ENCODE peak calls at places on chromosomes 6 and 20, in seven cellular contexts. One of them, this sample, is unnamed.

GRCh38 chr20:14142171-14142570 is 146.9 kb downstream of the MACROD2 start:
- DNase-seq in GM12892: no peak
- DNase-seq in SK-N-SH: peak
- DNase-seq in HepG2: peak
- DNase-seq in K562: no peak
- DNase-seq in H1: peak
- DNase-seq in GM12878: peak
- DNase-seq in this sample: no peak

GRCh38 chr6:14235653-14236356 is 118.2 kb downstream of the CD83 start:
- DNase-seq in GM12892: no peak
- DNase-seq in SK-N-SH: no peak
- DNase-seq in HepG2: no peak
- DNase-seq in K562: no peak
- DNase-seq in H1: no peak
- DNase-seq in GM12878: no peak
- DNase-seq in this sample: no peak

GRCh38 chr20:32918751-32919150 is 60.0 kb downstream of the EFCAB8 start:
- DNase-seq in GM12892: no peak
- DNase-seq in SK-N-SH: no peak
- DNase-seq in HepG2: no peak
- DNase-seq in K562: no peak
- DNase-seq in H1: no peak
- DNase-seq in GM12878: no peak
- DNase-seq in this sample: no peak

GRCh38 chr20:64113444-64113775 is 6.0 kb upstream of the NPBWR2 start:
- DNase-seq in GM12892: no peak
- DNase-seq in SK-N-SH: peak
- DNase-seq in HepG2: no peak
- DNase-seq in K562: no peak
- DNase-seq in H1: no peak
- DNase-seq in GM12878: no peak
- DNase-seq in this sample: no peak

GRCh38 chr6:150485559-150486517 is 113.8 kb upstream of the PLEKHG1 start:
- DNase-seq in GM12892: no peak
- DNase-seq in SK-N-SH: no peak
- DNase-seq in HepG2: no peak
- DNase-seq in K562: no peak
- DNase-seq in H1: no peak
- DNase-seq in GM12878: no peak
- DNase-seq in this sample: no peak

GRCh38 chr6:132962936-132963579 is 148.7 kb downstream of the RPS12 start:
- DNase-seq in GM12892: peak
- DNase-seq in SK-N-SH: peak
- DNase-seq in HepG2: peak
- DNase-seq in K562: peak
- DNase-seq in H1: peak
- DNase-seq in GM12878: no peak
- DNase-seq in this sample: peak

GRCh38 chr6:166463363-166464067 is 80.8 kb upstream of the MPC1 start:
- DNase-seq in GM12892: no peak
- DNase-seq in SK-N-SH: no peak
- DNase-seq in HepG2: no peak
- DNase-seq in K562: no peak
- DNase-seq in H1: no peak
- DNase-seq in GM12878: no peak
- DNase-seq in this sample: no peak

GRCh38 chr20:50516180-50516934 is 6.2 kb downstream of the PTPN1 start:
- DNase-seq in GM12892: no peak
- DNase-seq in SK-N-SH: no peak
- DNase-seq in HepG2: no peak
- DNase-seq in K562: no peak
- DNase-seq in H1: no peak
- DNase-seq in GM12878: peak
- DNase-seq in this sample: no peak

GRCh38 chr20:9215539-9215938 is 146.7 kb downstream of the PLCB4 start:
- DNase-seq in GM12892: no peak
- DNase-seq in SK-N-SH: peak
- DNase-seq in HepG2: peak
- DNase-seq in K562: no peak
- DNase-seq in H1: no peak
- DNase-seq in GM12878: no peak
- DNase-seq in this sample: no peak

GRCh38 chr6:128519132-128519930 is 1.1 kb downstream of the PTPRK start:
- DNase-seq in GM12892: peak
- DNase-seq in SK-N-SH: peak
- DNase-seq in HepG2: peak
- DNase-seq in K562: no peak
- DNase-seq in H1: no peak
- DNase-seq in GM12878: no peak
- DNase-seq in this sample: no peak

GRCh38 chr6:89323461-89324098 is 8.5 kb upstream of the GABRR2 start:
- DNase-seq in GM12892: no peak
- DNase-seq in SK-N-SH: no peak
- DNase-seq in HepG2: no peak
- DNase-seq in K562: no peak
- DNase-seq in H1: no peak
- DNase-seq in GM12878: no peak
- DNase-seq in this sample: no peak

GRCh38 chr20:49724637-49725606 is 11.2 kb upstream of the B4GALT5 start:
- DNase-seq in GM12892: no peak
- DNase-seq in SK-N-SH: no peak
- DNase-seq in HepG2: peak
- DNase-seq in K562: peak
- DNase-seq in H1: no peak
- DNase-seq in GM12878: no peak
- DNase-seq in this sample: no peak

GRCh38 chr20:19784511-19785172 is 26.6 kb downstream of the RIN2 start:
- DNase-seq in GM12892: no peak
- DNase-seq in SK-N-SH: peak
- DNase-seq in HepG2: peak
- DNase-seq in K562: peak
- DNase-seq in H1: no peak
- DNase-seq in GM12878: peak
- DNase-seq in this sample: peak

GRCh38 chr20:45011108-45011526 is 44.8 kb downstream of the STK4 start:
- DNase-seq in GM12892: no peak
- DNase-seq in SK-N-SH: peak
- DNase-seq in HepG2: peak
- DNase-seq in K562: peak
- DNase-seq in H1: no peak
- DNase-seq in GM12878: no peak
- DNase-seq in this sample: no peak

GRCh38 chr6:72746276-72746675 is 124.4 kb downstream of the KCNQ5 start:
- DNase-seq in GM12892: no peak
- DNase-seq in SK-N-SH: no peak
- DNase-seq in HepG2: no peak
- DNase-seq in K562: no peak
- DNase-seq in H1: no peak
- DNase-seq in GM12878: no peak
- DNase-seq in this sample: no peak

GRCh38 chr6:129981598-129981997 is 36.8 kb upstream of the L3MBTL3 start:
- DNase-seq in GM12892: no peak
- DNase-seq in SK-N-SH: no peak
- DNase-seq in HepG2: no peak
- DNase-seq in K562: no peak
- DNase-seq in H1: no peak
- DNase-seq in GM12878: no peak
- DNase-seq in this sample: no peak

GRCh38 chr20:31517373-31517772 is 3.1 kb downstream of the HM13 start:
- DNase-seq in GM12892: no peak
- DNase-seq in SK-N-SH: peak
- DNase-seq in HepG2: peak
- DNase-seq in K562: peak
- DNase-seq in H1: no peak
- DNase-seq in GM12878: no peak
- DNase-seq in this sample: no peak

GRCh38 chr6:44495036-44495901 is 107.8 kb downstream of the CDC5L start:
- DNase-seq in GM12892: no peak
- DNase-seq in SK-N-SH: no peak
- DNase-seq in HepG2: no peak
- DNase-seq in K562: no peak
- DNase-seq in H1: no peak
- DNase-seq in GM12878: no peak
- DNase-seq in this sample: no peak

GRCh38 chr6:122869437-122870024 is 80.5 kb downstream of the SMPDL3A start:
- DNase-seq in GM12892: no peak
- DNase-seq in SK-N-SH: peak
- DNase-seq in HepG2: peak
- DNase-seq in K562: peak
- DNase-seq in H1: no peak
- DNase-seq in GM12878: no peak
- DNase-seq in this sample: no peak

GRCh38 chr20:51382986-51383821 is 159.3 kb downstream of the NFATC2 start:
- DNase-seq in GM12892: no peak
- DNase-seq in SK-N-SH: no peak
- DNase-seq in HepG2: no peak
- DNase-seq in K562: no peak
- DNase-seq in H1: no peak
- DNase-seq in GM12878: no peak
- DNase-seq in this sample: no peak

GRCh38 chr6:43766964-43767461 is 3.0 kb upstream of the VEGFA start:
- DNase-seq in GM12892: no peak
- DNase-seq in SK-N-SH: no peak
- DNase-seq in HepG2: peak
- DNase-seq in K562: no peak
- DNase-seq in H1: no peak
- DNase-seq in GM12878: no peak
- DNase-seq in this sample: no peak

GRCh38 chr6:167824591-167825041 is 2.1 kb upstream of the AFDN start:
- DNase-seq in GM12892: no peak
- DNase-seq in SK-N-SH: no peak
- DNase-seq in HepG2: no peak
- DNase-seq in K562: peak
- DNase-seq in H1: no peak
- DNase-seq in GM12878: no peak
- DNase-seq in this sample: no peak

GRCh38 chr6:22294301-22294700 is 2.5 kb downstream of the PRL start:
- DNase-seq in GM12892: no peak
- DNase-seq in SK-N-SH: no peak
- DNase-seq in HepG2: no peak
- DNase-seq in K562: no peak
- DNase-seq in H1: no peak
- DNase-seq in GM12878: no peak
- DNase-seq in this sample: no peak

GRCh38 chr6:139373154-139373927 is 1.1 kb downstream of the CITED2 start:
- DNase-seq in GM12892: peak
- DNase-seq in SK-N-SH: peak
- DNase-seq in HepG2: peak
- DNase-seq in K562: peak
- DNase-seq in H1: no peak
- DNase-seq in GM12878: peak
- DNase-seq in this sample: peak

GRCh38 chr6:164990901-164991300 is 318.5 kb downstream of the C6orf118 start:
- DNase-seq in GM12892: no peak
- DNase-seq in SK-N-SH: no peak
- DNase-seq in HepG2: no peak
- DNase-seq in K562: no peak
- DNase-seq in H1: no peak
- DNase-seq in GM12878: no peak
- DNase-seq in this sample: no peak
- TF ChIP-seq POLR2AphosphoS5 in GM12892: no peak
- TF ChIP-seq POLR2AphosphoS5 in SK-N-SH: no peak
- TF ChIP-seq POLR2AphosphoS5 in HepG2: no peak
- TF ChIP-seq POLR2AphosphoS5 in K562: no peak
- TF ChIP-seq POLR2AphosphoS5 in H1: no peak
- TF ChIP-seq POLR2AphosphoS5 in GM12878: no peak
- TF ChIP-seq POLR2AphosphoS5 in this sample: no peak

GRCh38 chr20:24791949-24792348 is 157.1 kb upstream of the CST7 start:
- DNase-seq in GM12892: no peak
- DNase-seq in SK-N-SH: no peak
- DNase-seq in HepG2: no peak
- DNase-seq in K562: peak
- DNase-seq in H1: no peak
- DNase-seq in GM12878: no peak
- DNase-seq in this sample: no peak
- TF ChIP-seq TAF1 in GM12892: no peak
- TF ChIP-seq TAF1 in SK-N-SH: no peak
- TF ChIP-seq TAF1 in HepG2: no peak
- TF ChIP-seq TAF1 in K562: no peak
- TF ChIP-seq TAF1 in H1: no peak
- TF ChIP-seq TAF1 in GM12878: no peak
- TF ChIP-seq TAF1 in this sample: no peak

GRCh38 chr6:42550277-42550676 is 13.6 kb upstream of the UBR2 start:
- DNase-seq in GM12892: no peak
- DNase-seq in SK-N-SH: no peak
- DNase-seq in HepG2: no peak
- DNase-seq in K562: no peak
- DNase-seq in H1: no peak
- DNase-seq in GM12878: no peak
- DNase-seq in this sample: no peak

GRCh38 chr6:42545226-42545773 is 18.5 kb upstream of the UBR2 start:
- DNase-seq in GM12892: no peak
- DNase-seq in SK-N-SH: no peak
- DNase-seq in HepG2: no peak
- DNase-seq in K562: no peak
- DNase-seq in H1: no peak
- DNase-seq in GM12878: no peak
- DNase-seq in this sample: no peak

GRCh38 chr6:42551202-42551601 is 12.6 kb upstream of the UBR2 start:
- DNase-seq in GM12892: no peak
- DNase-seq in SK-N-SH: no peak
- DNase-seq in HepG2: no peak
- DNase-seq in K562: no peak
- DNase-seq in H1: no peak
- DNase-seq in GM12878: no peak
- DNase-seq in this sample: no peak

GRCh38 chr6:42552380-42552779 is 11.4 kb upstream of the UBR2 start:
- DNase-seq in GM12892: no peak
- DNase-seq in SK-N-SH: no peak
- DNase-seq in HepG2: no peak
- DNase-seq in K562: no peak
- DNase-seq in H1: no peak
- DNase-seq in GM12878: no peak
- DNase-seq in this sample: no peak

GRCh38 chr6:42547407-42548329 is 16.2 kb upstream of the UBR2 start:
- DNase-seq in GM12892: peak
- DNase-seq in SK-N-SH: peak
- DNase-seq in HepG2: peak
- DNase-seq in K562: peak
- DNase-seq in H1: no peak
- DNase-seq in GM12878: no peak
- DNase-seq in this sample: peak
- TF ChIP-seq POLR2AphosphoS5 in GM12892: no peak
- TF ChIP-seq POLR2AphosphoS5 in SK-N-SH: peak
- TF ChIP-seq POLR2AphosphoS5 in HepG2: no peak
- TF ChIP-seq POLR2AphosphoS5 in K562: no peak
- TF ChIP-seq POLR2AphosphoS5 in H1: no peak
- TF ChIP-seq POLR2AphosphoS5 in GM12878: no peak
- TF ChIP-seq POLR2AphosphoS5 in this sample: no peak

DNA sequence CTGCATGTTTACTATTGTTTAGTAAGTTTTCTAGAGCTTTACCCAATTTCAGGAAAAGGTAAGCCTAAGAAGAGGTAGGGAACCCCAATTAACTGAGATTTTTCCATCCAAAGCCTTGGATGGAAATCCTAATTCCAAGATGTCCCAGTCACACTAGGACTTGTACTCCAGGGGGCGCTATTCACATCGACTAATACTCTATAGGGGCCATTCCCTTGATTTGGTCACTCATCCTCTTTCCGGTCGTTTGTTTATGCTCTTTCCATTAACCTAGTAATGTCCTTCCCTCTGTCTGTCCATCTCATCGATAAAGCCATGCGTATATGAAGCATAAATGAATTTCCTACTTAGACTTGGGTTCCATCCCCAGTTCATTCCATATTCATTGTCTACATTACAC is 80.8 kb upstream of the FUCA2 start:
- DNase-seq in GM12892: no peak
- DNase-seq in SK-N-SH: no peak
- DNase-seq in HepG2: peak
- DNase-seq in K562: peak
- DNase-seq in H1: no peak
- DNase-seq in GM12878: no peak
- DNase-seq in this sample: no peak
- TF ChIP-seq TAF1 in GM12892: no peak
- TF ChIP-seq TAF1 in SK-N-SH: no peak
- TF ChIP-seq TAF1 in HepG2: no peak
- TF ChIP-seq TAF1 in K562: no peak
- TF ChIP-seq TAF1 in H1: no peak
- TF ChIP-seq TAF1 in GM12878: no peak
- TF ChIP-seq TAF1 in this sample: no peak